ENCODE peak calls at places on chromosomes 11 and 22, in six cellular contexts. F is fibroblast of lung; O is CD4-positive, alpha-beta T cell; D is GM13977; B is foreskin keratinocyte; J is endothelial cell. G is an unnamed sample.

GRCh38 chr11:73645972-73646631 is at the start of gene PLEKHB1:
- DNase-seq in F (no peak), J (peak), D (no peak), O (no peak), B (no peak), G (no peak)

GRCh38 chr11:6505577-6506240 is 8.6 kb downstream of the DNHD1 start:
- DNase-seq in O (no peak), F (peak), D (peak), B (peak), J (peak), G (peak)

GRCh38 chr11:102912482-102912830 is 37.7 kb upstream of the MMP12 start:
- DNase-seq in J (no peak), B (peak), D (no peak), O (no peak), F (no peak), G (no peak)

GRCh38 chr11:46116007-46116711 is 5.1 kb downstream of the PHF21A start:
- DNase-seq in D (no peak), J (no peak), B (no peak), O (peak), F (no peak), G (no peak)

GRCh38 chr11:119181677-119182412 is 3.4 kb upstream of the NHERF4 start:
- DNase-seq in D (no peak), O (no peak), J (no peak), B (no peak), F (no peak), G (no peak)

GRCh38 chr11:35144103-35144741 is 5.3 kb downstream of the CD44 start:
- DNase-seq in J (no peak), B (peak), D (peak), F (peak), O (peak), G (peak)

GRCh38 chr11:30879322-30880020 is 293.3 kb upstream of the MPPED2 start:
- DNase-seq in B (no peak), O (no peak), D (no peak), F (peak), J (no peak), G (no peak)

GRCh38 chr11:19453893-19454292 is 213.1 kb upstream of the E2F8 start:
- DNase-seq in J (no peak), O (no peak), D (no peak), F (peak), B (peak), G (no peak)

GRCh38 chr11:85132839-85133238 is 494.3 kb downstream of the DLG2 start:
- DNase-seq in D (no peak), J (no peak), B (no peak), F (no peak), O (no peak), G (no peak)

GRCh38 chr11:30125461-30125860 is 105.4 kb upstream of the FSHB start:
- DNase-seq in B (no peak), O (no peak), J (no peak), D (no peak), F (no peak), G (no peak)

GRCh38 chr11:116578971-116579687 is 193.7 kb downstream of the BUD13 start:
- DNase-seq in D (no peak), F (no peak), B (no peak), O (no peak), J (no peak), G (no peak)

GRCh38 chr11:132935383-132935782 is 596.9 kb downstream of the OPCML start:
- DNase-seq in B (no peak), D (no peak), J (no peak), F (no peak), O (no peak), G (no peak)
- TF ChIP-seq CTCF in B (no peak), D (no peak), J (no peak), F (no peak), O (no peak), G (no peak)

GRCh38 chr11:131629925-131630324 is 259.5 kb downstream of the NTM start:
- DNase-seq in F (no peak), D (no peak), O (no peak), B (no peak), J (no peak), G (no peak)
- TF ChIP-seq CTCF in F (no peak), D (no peak), O (no peak), B (no peak), J (no peak), G (no peak)

DNA sequence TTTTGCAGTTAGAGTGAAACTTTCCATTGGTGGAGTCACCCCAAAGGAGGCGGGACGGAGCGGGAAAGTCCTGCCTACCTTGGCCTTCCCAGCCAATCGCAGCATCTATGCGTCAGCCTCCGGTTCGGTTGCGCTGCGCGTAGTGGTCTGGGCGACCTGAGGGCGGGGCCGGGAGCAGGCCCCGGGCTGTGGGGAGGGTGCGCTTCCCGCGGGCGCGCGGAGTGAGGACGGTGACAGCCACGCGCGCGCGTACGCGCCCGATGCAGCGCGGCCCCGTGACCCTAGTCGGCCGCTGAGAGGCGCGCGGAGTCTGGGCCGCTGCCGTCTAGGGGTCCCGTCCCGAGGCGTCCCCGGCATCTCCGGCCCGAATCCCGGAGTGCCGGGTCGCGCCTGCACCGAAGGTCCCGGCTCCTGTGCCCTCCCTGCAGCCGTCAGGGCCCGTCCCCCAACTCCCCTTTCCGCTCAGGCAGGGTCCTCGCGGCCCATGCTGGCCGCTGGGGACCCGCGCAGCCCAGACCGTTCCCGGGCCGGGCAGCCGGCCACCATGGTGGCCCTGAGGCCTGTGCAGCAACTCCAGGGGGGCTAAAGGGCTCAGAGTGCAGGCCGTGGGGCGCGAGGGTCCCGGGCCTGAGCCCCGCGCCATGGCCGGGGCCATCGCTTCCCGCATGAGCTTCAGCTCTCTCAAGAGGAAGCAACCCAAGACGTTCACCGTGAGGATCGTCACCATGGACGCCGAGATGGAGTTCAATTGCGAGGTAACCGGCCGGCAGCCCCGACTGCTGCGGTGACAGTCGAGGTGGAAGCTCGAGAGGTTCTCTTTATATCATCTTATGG is at the start of gene NF2:
- DNase-seq in B (peak), F (peak), O (peak), D (peak), J (peak), G (peak)
- TF ChIP-seq CTCF in B (peak), F (no peak), O (no peak), D (peak), J (no peak), G (no peak)

DNA sequence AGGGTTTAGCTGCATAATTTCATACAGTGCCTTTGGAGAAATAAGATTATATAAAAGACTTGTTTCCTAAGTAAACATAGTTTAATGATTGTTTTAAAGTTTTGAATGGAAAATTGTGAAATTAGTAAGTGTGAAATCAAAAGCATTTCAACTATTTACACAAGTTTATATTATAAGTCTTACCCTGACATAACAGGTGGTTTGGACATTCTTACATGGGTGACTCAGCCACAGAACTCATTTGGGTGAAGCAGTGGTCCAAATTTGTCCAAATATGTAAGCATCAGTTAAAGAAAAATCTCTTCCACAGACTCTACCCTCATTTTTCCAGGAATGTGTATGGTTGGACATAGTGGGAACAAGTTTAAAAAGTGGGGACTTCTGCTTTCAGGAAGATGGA is 68.0 kb downstream of the USP47 start:
- DNase-seq in O (no peak), D (no peak), B (no peak), J (no peak), F (peak), G (no peak)
- TF ChIP-seq CTCF in O (no peak), D (no peak), B (no peak), J (no peak), F (no peak), G (no peak)

GRCh38 chr11:134725939-134726639 is 314.0 kb upstream of the B3GAT1 start:
- DNase-seq in F (no peak), D (no peak), B (no peak), O (no peak), J (peak), G (no peak)
- TF ChIP-seq CTCF in F (no peak), D (no peak), B (peak), O (no peak), J (no peak), G (no peak)